ENCODE peak calls at places on chromosomes 7 and 10, in four cellular contexts. One of them, this sample, is unnamed.

GRCh38 chr7:138929969-138930368 is 51.2 kb downstream of the KIAA1549 start:
- DNase-seq in prostate gland: no peak
- DNase-seq in left ventricle myocardium inferior: no peak
- DNase-seq in upper lobe of left lung: no peak
- DNase-seq in this sample: no peak

GRCh38 chr7:129512192-129512591 is 9.9 kb downstream of the SMKR1 start:
- DNase-seq in upper lobe of left lung: no peak
- DNase-seq in prostate gland: no peak
- DNase-seq in left ventricle myocardium inferior: no peak
- DNase-seq in this sample: no peak

GRCh38 chr7:27434729-27435400 is 192.3 kb downstream of the EVX1 start:
- DNase-seq in prostate gland: no peak
- DNase-seq in left ventricle myocardium inferior: no peak
- DNase-seq in upper lobe of left lung: no peak
- DNase-seq in this sample: peak

GRCh38 chr7:107262857-107263256 is 94.1 kb downstream of the HBP1 start:
- DNase-seq in prostate gland: no peak
- DNase-seq in upper lobe of left lung: no peak
- DNase-seq in left ventricle myocardium inferior: no peak
- DNase-seq in this sample: no peak

GRCh38 chr7:105896407-105896842 is 20.0 kb upstream of the ATXN7L1 start:
- DNase-seq in left ventricle myocardium inferior: no peak
- DNase-seq in prostate gland: peak
- DNase-seq in upper lobe of left lung: peak
- DNase-seq in this sample: no peak

GRCh38 chr7:20053334-20054104 is 163.7 kb downstream of the MACC1 start:
- DNase-seq in upper lobe of left lung: no peak
- DNase-seq in prostate gland: no peak
- DNase-seq in left ventricle myocardium inferior: no peak
- DNase-seq in this sample: no peak

GRCh38 chr7:157434231-157434630 is 97.4 kb downstream of the DNAJB6 start:
- DNase-seq in upper lobe of left lung: peak
- DNase-seq in prostate gland: no peak
- DNase-seq in left ventricle myocardium inferior: no peak
- DNase-seq in this sample: no peak

GRCh38 chr10:84166620-84167288 is 6.8 kb upstream of the GPR15LG start:
- DNase-seq in upper lobe of left lung: no peak
- DNase-seq in left ventricle myocardium inferior: no peak
- DNase-seq in prostate gland: no peak
- DNase-seq in this sample: no peak

GRCh38 chr10:35638116-35638515 is 4.0 kb downstream of the FZD8 start:
- DNase-seq in upper lobe of left lung: no peak
- DNase-seq in left ventricle myocardium inferior: no peak
- DNase-seq in prostate gland: no peak
- DNase-seq in this sample: no peak

GRCh38 chr7:129213828-129214227 is 11.0 kb upstream of the AHCYL2 start:
- DNase-seq in upper lobe of left lung: no peak
- DNase-seq in prostate gland: no peak
- DNase-seq in left ventricle myocardium inferior: no peak
- DNase-seq in this sample: no peak

GRCh38 chr10:132817701-132818211 is 31.8 kb upstream of the NKX6-2 start:
- DNase-seq in left ventricle myocardium inferior: no peak
- DNase-seq in upper lobe of left lung: no peak
- DNase-seq in prostate gland: no peak
- DNase-seq in this sample: no peak

GRCh38 chr7:234712-235553 is 42.6 kb downstream of the FAM20C start:
- DNase-seq in upper lobe of left lung: peak
- DNase-seq in left ventricle myocardium inferior: peak
- DNase-seq in prostate gland: peak
- DNase-seq in this sample: no peak

GRCh38 chr7:2610898-2611297 is 20.9 kb upstream of the TTYH3 start:
- DNase-seq in left ventricle myocardium inferior: no peak
- DNase-seq in upper lobe of left lung: no peak
- DNase-seq in prostate gland: no peak
- DNase-seq in this sample: no peak
- H3K4me3 ChIP-seq in left ventricle myocardium inferior: no peak
- H3K4me3 ChIP-seq in upper lobe of left lung: no peak
- H3K4me3 ChIP-seq in prostate gland: no peak
- H3K4me3 ChIP-seq in this sample: no peak

GRCh38 chr10:79068562-79069324 is at the start of gene ZMIZ1:
- DNase-seq in left ventricle myocardium inferior: peak
- DNase-seq in upper lobe of left lung: peak
- DNase-seq in prostate gland: peak
- DNase-seq in this sample: peak
- TF ChIP-seq CTCF in left ventricle myocardium inferior: peak
- TF ChIP-seq CTCF in upper lobe of left lung: no peak
- TF ChIP-seq CTCF in prostate gland: no peak
- TF ChIP-seq CTCF in this sample: peak

DNA sequence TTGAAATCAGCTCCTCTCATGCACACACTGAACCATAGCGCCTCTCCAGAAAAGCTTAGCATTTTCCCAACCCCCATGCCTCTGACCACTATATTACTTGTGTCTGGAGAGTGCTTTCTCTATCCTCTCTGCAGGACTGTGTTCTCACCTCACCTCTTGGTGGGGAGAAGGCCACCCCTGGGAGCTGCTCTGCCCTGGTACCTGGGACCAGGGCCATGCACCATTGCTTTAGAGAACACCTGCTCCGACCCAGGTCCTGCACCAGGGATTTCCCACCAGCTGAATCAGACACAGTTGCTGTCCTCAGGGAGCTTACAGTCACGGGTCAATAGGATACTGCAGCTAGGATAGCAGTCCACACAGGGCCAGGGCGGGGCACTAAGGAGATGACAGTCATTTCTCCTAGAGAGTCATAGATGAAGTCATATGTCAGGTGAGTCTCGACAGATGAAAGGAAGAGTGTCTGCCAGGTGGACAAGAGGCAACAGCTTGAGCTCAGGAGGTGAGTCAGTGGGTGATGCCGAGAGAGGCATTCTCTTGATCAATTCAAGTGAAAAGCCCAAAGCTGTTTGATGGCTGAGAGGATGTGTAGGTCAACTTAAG is 619 bp upstream of the LMTK2 start:
- DNase-seq in prostate gland: no peak
- DNase-seq in left ventricle myocardium inferior: no peak
- DNase-seq in upper lobe of left lung: no peak
- DNase-seq in this sample: no peak
- H3K4me3 ChIP-seq in prostate gland: no peak
- H3K4me3 ChIP-seq in left ventricle myocardium inferior: no peak
- H3K4me3 ChIP-seq in upper lobe of left lung: no peak
- H3K4me3 ChIP-seq in this sample: no peak

DNA sequence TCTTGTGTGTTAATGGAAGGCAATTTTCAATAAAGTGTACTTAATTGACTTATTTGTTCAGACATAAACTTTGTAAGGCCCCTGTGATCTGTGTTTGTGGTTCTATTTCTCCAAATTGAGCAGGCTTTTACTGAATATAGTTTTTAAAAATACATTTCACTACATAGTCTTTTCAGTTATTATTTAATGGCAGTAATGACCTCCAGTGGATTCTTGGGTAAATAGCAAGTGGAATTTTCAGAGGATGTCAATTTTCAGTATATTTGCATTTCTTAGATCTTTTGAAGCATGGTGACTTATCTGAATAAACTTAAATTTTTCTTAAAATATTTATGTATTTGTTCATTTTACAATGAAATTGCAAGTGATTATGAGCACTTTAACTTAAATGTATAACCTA is 203.1 kb upstream of the PCLO start:
- DNase-seq in prostate gland: no peak
- DNase-seq in upper lobe of left lung: no peak
- DNase-seq in left ventricle myocardium inferior: no peak
- DNase-seq in this sample: peak
- TF ChIP-seq CTCF in prostate gland: no peak
- TF ChIP-seq CTCF in upper lobe of left lung: no peak
- TF ChIP-seq CTCF in left ventricle myocardium inferior: no peak
- TF ChIP-seq CTCF in this sample: peak

DNA sequence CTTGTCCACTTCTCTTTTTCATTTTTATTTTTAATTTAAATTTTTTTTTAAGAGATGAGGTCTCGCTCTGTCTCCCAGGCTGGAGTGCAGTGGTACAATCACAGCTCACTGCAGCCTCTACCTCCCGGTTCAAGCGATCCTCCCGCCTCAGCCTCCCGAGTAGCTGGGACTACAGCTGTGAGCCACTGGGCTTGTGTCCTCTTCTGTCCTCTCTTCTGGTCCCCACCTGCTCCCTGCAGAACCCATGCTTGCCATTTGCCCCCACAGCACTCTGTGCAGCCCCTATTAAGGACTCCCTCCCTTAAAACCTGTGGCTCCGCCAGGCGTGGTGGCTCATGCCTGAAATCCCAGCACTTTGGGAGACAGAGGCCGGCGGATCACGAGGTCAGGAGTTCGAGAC is 9.1 kb upstream of the FZD9 start:
- DNase-seq in upper lobe of left lung: no peak
- DNase-seq in prostate gland: no peak
- DNase-seq in left ventricle myocardium inferior: no peak
- DNase-seq in this sample: no peak
- H3K4me3 ChIP-seq in upper lobe of left lung: no peak
- H3K4me3 ChIP-seq in prostate gland: no peak
- H3K4me3 ChIP-seq in left ventricle myocardium inferior: peak
- H3K4me3 ChIP-seq in this sample: no peak

DNA sequence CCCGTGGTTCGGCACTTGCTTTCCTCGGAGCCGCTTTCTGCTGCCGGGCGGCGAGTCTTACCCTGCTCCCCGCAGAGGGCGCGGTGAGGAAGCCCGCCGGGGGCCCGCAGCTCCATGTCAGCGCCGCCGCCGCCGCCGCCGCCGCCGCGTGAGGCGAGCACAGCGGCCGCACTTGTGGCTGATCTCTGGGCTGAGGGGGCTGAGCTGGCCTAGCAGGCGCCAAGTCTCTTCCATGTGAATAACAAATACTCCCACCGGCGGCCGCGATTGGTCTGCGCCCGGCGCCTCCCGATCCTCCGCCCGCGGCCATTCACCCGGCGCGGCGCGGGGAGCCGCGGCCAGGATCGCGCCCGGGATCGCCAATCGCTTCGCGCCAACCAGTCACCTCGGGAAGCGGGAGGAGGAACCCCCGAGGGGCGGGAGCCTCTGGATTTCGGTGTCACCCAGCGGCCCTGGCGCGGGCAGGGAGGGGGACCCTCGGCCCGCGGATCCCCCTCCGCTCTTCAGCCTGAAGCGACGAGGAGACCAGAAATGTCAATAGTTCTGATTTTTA is at the start of gene GRM8:
- DNase-seq in upper lobe of left lung: no peak
- DNase-seq in left ventricle myocardium inferior: peak
- DNase-seq in prostate gland: peak
- DNase-seq in this sample: peak
- TF ChIP-seq CTCF in upper lobe of left lung: no peak
- TF ChIP-seq CTCF in left ventricle myocardium inferior: peak
- TF ChIP-seq CTCF in prostate gland: no peak
- TF ChIP-seq CTCF in this sample: no peak

DNA sequence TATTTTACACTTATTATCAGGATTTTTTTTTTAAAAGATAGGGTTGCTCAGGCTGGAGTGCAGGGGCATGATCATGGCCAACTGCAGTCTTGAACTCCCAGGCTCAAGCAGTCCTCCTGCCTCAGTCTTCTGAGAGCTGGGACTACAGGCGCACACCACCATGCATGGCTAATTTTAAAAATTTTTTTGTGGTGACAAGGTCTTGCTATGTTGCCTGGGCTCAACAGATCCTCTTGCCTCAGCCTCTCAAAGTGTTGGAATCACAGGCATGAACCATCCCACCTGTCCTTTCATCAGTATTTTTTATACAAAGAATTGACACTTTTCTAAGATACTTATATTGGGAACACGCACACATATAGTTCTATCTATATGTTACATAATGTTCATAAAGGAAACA is 99.3 kb downstream of the PIP4K2A start:
- DNase-seq in prostate gland: no peak
- DNase-seq in upper lobe of left lung: no peak
- DNase-seq in left ventricle myocardium inferior: no peak
- DNase-seq in this sample: no peak
- H3K4me3 ChIP-seq in prostate gland: no peak
- H3K4me3 ChIP-seq in upper lobe of left lung: no peak
- H3K4me3 ChIP-seq in left ventricle myocardium inferior: no peak
- H3K4me3 ChIP-seq in this sample: no peak

GRCh38 chr10:107914450-107915276 is 750.2 kb upstream of the SORCS1 start:
- DNase-seq in upper lobe of left lung: peak
- DNase-seq in prostate gland: no peak
- DNase-seq in left ventricle myocardium inferior: no peak
- DNase-seq in this sample: no peak
- TF ChIP-seq CTCF in upper lobe of left lung: no peak
- TF ChIP-seq CTCF in prostate gland: no peak
- TF ChIP-seq CTCF in left ventricle myocardium inferior: no peak
- TF ChIP-seq CTCF in this sample: no peak

GRCh38 chr7:101201695-101202602 is 1.1 kb upstream of the MOGAT3 start:
- DNase-seq in upper lobe of left lung: no peak
- DNase-seq in left ventricle myocardium inferior: no peak
- DNase-seq in prostate gland: no peak
- DNase-seq in this sample: no peak

GRCh38 chr7:101202603-101202918 is 1.7 kb upstream of the MOGAT3 start:
- DNase-seq in prostate gland: no peak
- DNase-seq in upper lobe of left lung: no peak
- DNase-seq in left ventricle myocardium inferior: no peak
- DNase-seq in this sample: no peak

GRCh38 chr7:101200504-101200861 is 353 bp downstream of the MOGAT3 start:
- DNase-seq in upper lobe of left lung: no peak
- DNase-seq in prostate gland: no peak
- DNase-seq in left ventricle myocardium inferior: no peak
- DNase-seq in this sample: no peak

GRCh38 chr7:101198476-101198875 is 2.4 kb downstream of the MOGAT3 start:
- DNase-seq in upper lobe of left lung: no peak
- DNase-seq in left ventricle myocardium inferior: no peak
- DNase-seq in prostate gland: no peak
- DNase-seq in this sample: no peak

GRCh38 chr7:101200862-101201599 is at the start of gene MOGAT3:
- DNase-seq in prostate gland: no peak
- DNase-seq in upper lobe of left lung: no peak
- DNase-seq in left ventricle myocardium inferior: no peak
- DNase-seq in this sample: no peak
- H3K4me3 ChIP-seq in prostate gland: no peak
- H3K4me3 ChIP-seq in upper lobe of left lung: no peak
- H3K4me3 ChIP-seq in left ventricle myocardium inferior: peak
- H3K4me3 ChIP-seq in this sample: no peak

DNA sequence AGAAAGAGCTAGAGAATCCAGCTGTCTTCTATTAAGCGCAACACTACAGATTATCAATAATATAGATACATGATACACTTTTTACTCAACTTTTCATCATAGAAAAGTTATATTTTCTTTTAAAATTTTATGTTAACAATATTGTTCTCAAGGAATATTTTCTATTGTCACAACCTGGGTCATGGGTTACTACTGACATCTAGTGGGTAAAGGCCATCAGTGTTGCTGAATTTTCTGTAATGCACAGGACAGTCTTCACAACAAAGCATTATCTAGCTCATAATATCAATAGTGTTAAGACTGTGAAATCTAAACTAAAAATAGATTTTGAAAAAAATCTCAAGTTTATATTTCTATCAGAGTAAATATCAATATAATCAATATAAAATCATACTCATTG is 209.8 kb downstream of the ZNF33B start:
- DNase-seq in prostate gland: no peak
- DNase-seq in upper lobe of left lung: no peak
- DNase-seq in left ventricle myocardium inferior: no peak
- DNase-seq in this sample: no peak
- TF ChIP-seq CTCF in prostate gland: peak
- TF ChIP-seq CTCF in upper lobe of left lung: no peak
- TF ChIP-seq CTCF in left ventricle myocardium inferior: peak
- TF ChIP-seq CTCF in this sample: no peak